ENCODE peak calls at places on chromosomes 16 and 17, in four cellular contexts. One of them, this sample, is unnamed.

GRCh38 chr17:65794572-65794971 is 233.1 kb upstream of the AXIN2 start:
- DNase-seq in NCI-H2081: no peak
- DNase-seq in neural progenitor cell: peak; percentile 45
- DNase-seq in activated CD4-positive, alpha-beta T cell treated with anti-CD3 and anti-CD28 coated beads for 1 hour: no peak
- DNase-seq in this sample: no peak

GRCh38 chr16:86668136-86668535 is 89.8 kb downstream of the FOXL1 start:
- DNase-seq in NCI-H2081: no peak
- DNase-seq in neural progenitor cell: no peak
- DNase-seq in activated CD4-positive, alpha-beta T cell treated with anti-CD3 and anti-CD28 coated beads for 1 hour: no peak
- DNase-seq in this sample: no peak

GRCh38 chr16:50742521-50743150 is 750 bp downstream of the CYLD start:
- DNase-seq in activated CD4-positive, alpha-beta T cell treated with anti-CD3 and anti-CD28 coated beads for 1 hour: peak; percentile 29
- DNase-seq in NCI-H2081: no peak
- DNase-seq in neural progenitor cell: peak; percentile 60
- DNase-seq in this sample: no peak

GRCh38 chr16:57972285-57972684 is 1.4 kb upstream of the CNGB1 start:
- DNase-seq in neural progenitor cell: no peak
- DNase-seq in NCI-H2081: no peak
- DNase-seq in activated CD4-positive, alpha-beta T cell treated with anti-CD3 and anti-CD28 coated beads for 1 hour: no peak
- DNase-seq in this sample: no peak

GRCh38 chr17:80372456-80372855 is 42.5 kb upstream of the ENDOV start:
- DNase-seq in neural progenitor cell: no peak
- DNase-seq in NCI-H2081: no peak
- DNase-seq in activated CD4-positive, alpha-beta T cell treated with anti-CD3 and anti-CD28 coated beads for 1 hour: no peak
- DNase-seq in this sample: no peak

GRCh38 chr16:86505899-86506864 is 4.1 kb upstream of the FOXF1 start:
- DNase-seq in NCI-H2081: no peak
- DNase-seq in activated CD4-positive, alpha-beta T cell treated with anti-CD3 and anti-CD28 coated beads for 1 hour: no peak
- DNase-seq in neural progenitor cell: no peak
- DNase-seq in this sample: no peak

GRCh38 chr17:72399608-72400487 is 279.0 kb downstream of the SOX9 start:
- DNase-seq in NCI-H2081: no peak
- DNase-seq in neural progenitor cell: no peak
- DNase-seq in activated CD4-positive, alpha-beta T cell treated with anti-CD3 and anti-CD28 coated beads for 1 hour: no peak
- DNase-seq in this sample: no peak

GRCh38 chr16:28980929-28981328 is 3.9 kb upstream of the LAT start:
- DNase-seq in activated CD4-positive, alpha-beta T cell treated with anti-CD3 and anti-CD28 coated beads for 1 hour: no peak
- DNase-seq in neural progenitor cell: no peak
- DNase-seq in NCI-H2081: no peak
- DNase-seq in this sample: no peak

GRCh38 chr17:32191306-32191705 is 49.0 kb downstream of the RHOT1 start:
- DNase-seq in neural progenitor cell: no peak
- DNase-seq in NCI-H2081: no peak
- DNase-seq in activated CD4-positive, alpha-beta T cell treated with anti-CD3 and anti-CD28 coated beads for 1 hour: no peak
- DNase-seq in this sample: no peak

GRCh38 chr16:80940069-80940856 is 66.4 kb downstream of the CMC2 start:
- DNase-seq in neural progenitor cell: no peak
- DNase-seq in activated CD4-positive, alpha-beta T cell treated with anti-CD3 and anti-CD28 coated beads for 1 hour: no peak
- DNase-seq in NCI-H2081: no peak
- DNase-seq in this sample: no peak

GRCh38 chr17:81733507-81734404 is 21.7 kb downstream of the SLC25A10 start:
- DNase-seq in activated CD4-positive, alpha-beta T cell treated with anti-CD3 and anti-CD28 coated beads for 1 hour: peak; percentile 41
- DNase-seq in NCI-H2081: peak; percentile 79
- DNase-seq in neural progenitor cell: peak; percentile 85
- DNase-seq in this sample: peak; percentile 36

GRCh38 chr17:1222321-1222720 is 42.5 kb upstream of the ABR start:
- DNase-seq in activated CD4-positive, alpha-beta T cell treated with anti-CD3 and anti-CD28 coated beads for 1 hour: no peak
- DNase-seq in NCI-H2081: no peak
- DNase-seq in neural progenitor cell: no peak
- DNase-seq in this sample: no peak

GRCh38 chr16:1048442-1049112 is 24.0 kb upstream of the SSTR5 start:
- DNase-seq in neural progenitor cell: peak; percentile 89
- DNase-seq in NCI-H2081: no peak
- DNase-seq in activated CD4-positive, alpha-beta T cell treated with anti-CD3 and anti-CD28 coated beads for 1 hour: no peak
- DNase-seq in this sample: no peak

GRCh38 chr17:17445296-17445924 is 31.4 kb upstream of the MED9 start:
- DNase-seq in activated CD4-positive, alpha-beta T cell treated with anti-CD3 and anti-CD28 coated beads for 1 hour: no peak
- DNase-seq in neural progenitor cell: no peak
- DNase-seq in NCI-H2081: no peak
- DNase-seq in this sample: no peak

GRCh38 chr16:13997526-13997925 is 73.6 kb upstream of the MRTFB start:
- DNase-seq in activated CD4-positive, alpha-beta T cell treated with anti-CD3 and anti-CD28 coated beads for 1 hour: no peak
- DNase-seq in NCI-H2081: no peak
- DNase-seq in neural progenitor cell: no peak
- DNase-seq in this sample: no peak

GRCh38 chr17:75105269-75106080 is 4.3 kb upstream of the ARMC7 start:
- DNase-seq in neural progenitor cell: peak; percentile 72
- DNase-seq in NCI-H2081: peak; percentile 75
- DNase-seq in activated CD4-positive, alpha-beta T cell treated with anti-CD3 and anti-CD28 coated beads for 1 hour: no peak
- DNase-seq in this sample: no peak

GRCh38 chr16:47309581-47310312 is 151.1 kb downstream of the ITFG1 start:
- DNase-seq in neural progenitor cell: no peak
- DNase-seq in activated CD4-positive, alpha-beta T cell treated with anti-CD3 and anti-CD28 coated beads for 1 hour: no peak
- DNase-seq in NCI-H2081: no peak
- DNase-seq in this sample: no peak

GRCh38 chr17:79883202-79883601 is 44.0 kb upstream of the CBX4 start:
- DNase-seq in activated CD4-positive, alpha-beta T cell treated with anti-CD3 and anti-CD28 coated beads for 1 hour: no peak
- DNase-seq in neural progenitor cell: no peak
- DNase-seq in NCI-H2081: no peak
- DNase-seq in this sample: peak; percentile 7

GRCh38 chr17:44049294-44050080 is 17.0 kb downstream of the LSM12 start:
- DNase-seq in NCI-H2081: no peak
- DNase-seq in neural progenitor cell: no peak
- DNase-seq in activated CD4-positive, alpha-beta T cell treated with anti-CD3 and anti-CD28 coated beads for 1 hour: no peak
- DNase-seq in this sample: no peak

GRCh38 chr17:63433746-63434591 is 12.1 kb downstream of the CYB561 start:
- DNase-seq in NCI-H2081: no peak
- DNase-seq in neural progenitor cell: no peak
- DNase-seq in activated CD4-positive, alpha-beta T cell treated with anti-CD3 and anti-CD28 coated beads for 1 hour: no peak
- DNase-seq in this sample: no peak

GRCh38 chr16:10756574-10756973 is 12.9 kb downstream of the NUBP1 start:
- DNase-seq in NCI-H2081: no peak
- DNase-seq in activated CD4-positive, alpha-beta T cell treated with anti-CD3 and anti-CD28 coated beads for 1 hour: no peak
- DNase-seq in neural progenitor cell: no peak
- DNase-seq in this sample: no peak

GRCh38 chr17:4598776-4599504 is 14.6 kb downstream of the SMTNL2 start:
- DNase-seq in neural progenitor cell: no peak
- DNase-seq in activated CD4-positive, alpha-beta T cell treated with anti-CD3 and anti-CD28 coated beads for 1 hour: no peak
- DNase-seq in NCI-H2081: no peak
- DNase-seq in this sample: no peak

GRCh38 chr17:40309938-40310510 is 1.0 kb downstream of the RARA start:
- DNase-seq in neural progenitor cell: no peak
- DNase-seq in NCI-H2081: no peak
- DNase-seq in activated CD4-positive, alpha-beta T cell treated with anti-CD3 and anti-CD28 coated beads for 1 hour: no peak
- DNase-seq in this sample: no peak

GRCh38 chr16:75305364-75306101 is 54.1 kb upstream of the BCAR1 start:
- DNase-seq in activated CD4-positive, alpha-beta T cell treated with anti-CD3 and anti-CD28 coated beads for 1 hour: peak; percentile 21
- DNase-seq in neural progenitor cell: no peak
- DNase-seq in NCI-H2081: no peak
- DNase-seq in this sample: peak; percentile 21

GRCh38 chr17:16662936-16663335 is 9.3 kb upstream of the ZNF624 start:
- DNase-seq in NCI-H2081: no peak
- DNase-seq in activated CD4-positive, alpha-beta T cell treated with anti-CD3 and anti-CD28 coated beads for 1 hour: no peak
- DNase-seq in neural progenitor cell: no peak
- DNase-seq in this sample: no peak

GRCh38 chr17:76153640-76154039 is 12.6 kb upstream of the FOXJ1 start:
- DNase-seq in NCI-H2081: no peak
- DNase-seq in neural progenitor cell: peak; percentile 57
- DNase-seq in activated CD4-positive, alpha-beta T cell treated with anti-CD3 and anti-CD28 coated beads for 1 hour: no peak
- DNase-seq in this sample: no peak

This sample was measured in NCI-H1436 treated with DMSO at 0.1 percent for 48 hours.